ENCODE peak calls at places on chromosomes 5 and 9, in seven cellular contexts. Q is bronchial epithelial cell, Z is GM23338, L is HepG2, H is uterus, B is H7, T is aorta. M is an unnamed sample.

GRCh38 chr9:95980262-95981125 is 105.0 kb downstream of the ERCC6L2 start:
- DNase-seq in Q (peak; percentile 49), Z (no peak), H (no peak), B (no peak), T (no peak), L (no peak), M (no peak)

GRCh38 chr5:83724001-83724400 is 3.3 kb upstream of the HAPLN1 start:
- DNase-seq in Z (no peak), H (no peak), T (no peak), B (no peak), L (peak; percentile 51), Q (no peak), M (peak; percentile 13)

GRCh38 chr9:99557816-99558215 is 263.9 kb upstream of the NR4A3 start:
- DNase-seq in L (no peak), T (no peak), B (no peak), H (no peak), Q (no peak), Z (no peak), M (no peak)

GRCh38 chr5:137141779-137142178 is 357.3 kb downstream of the SPOCK1 start:
- DNase-seq in B (no peak), Z (no peak), Q (peak; percentile 17), T (no peak), H (no peak), L (no peak), M (no peak)

GRCh38 chr5:78605611-78606010 is 43.0 kb downstream of the LHFPL2 start:
- DNase-seq in Q (peak; percentile 76), H (no peak), L (no peak), B (no peak), T (no peak), Z (no peak), M (no peak)

GRCh38 chr9:137955224-137955570 is 77.6 kb downstream of the CACNA1B start:
- DNase-seq in Q (no peak), B (no peak), H (no peak), L (no peak), Z (no peak), T (no peak), M (no peak)

GRCh38 chr9:114155263-114155966 is at the start of gene COL27A1:
- DNase-seq in Z (peak; percentile 93), T (peak; percentile 96), L (peak; percentile 70), B (peak; percentile 98), Q (peak; percentile 43), H (peak; percentile 90), M (peak; percentile 52)

GRCh38 chr9:86974421-86974820 is 27.1 kb upstream of the GAS1 start:
- DNase-seq in Q (no peak), L (no peak), H (no peak), T (no peak), B (no peak), Z (no peak), M (no peak)

GRCh38 chr5:54718647-54719046 is 201.1 kb downstream of the SNX18 start:
- DNase-seq in B (no peak), Z (no peak), Q (peak; percentile 20), L (no peak), T (peak; percentile 79), H (peak; percentile 35), M (no peak)

GRCh38 chr5:53211799-53212198 is 102.2 kb upstream of the MOCS2 start:
- DNase-seq in Q (peak; percentile 98), B (no peak), Z (no peak), H (no peak), T (no peak), L (no peak), M (no peak)

GRCh38 chr5:33850100-33850594 is 41.6 kb downstream of the ADAMTS12 start:
- DNase-seq in B (peak; percentile 18), T (no peak), Q (peak; percentile 3), L (peak; percentile 3), H (no peak), Z (peak; percentile 48), M (no peak)

GRCh38 chr9:111037744-111038335 is 430 bp downstream of the LPAR1 start:
- DNase-seq in H (peak; percentile 43), Q (no peak), B (peak; percentile 83), Z (peak; percentile 82), T (peak; percentile 84), L (peak; percentile 6), M (peak; percentile 37)

GRCh38 chr5:68173007-68173406 is 42.5 kb upstream of the PIK3R1 start:
- DNase-seq in H (peak; percentile 41), T (no peak), Q (no peak), B (no peak), Z (no peak), L (no peak), M (no peak)

GRCh38 chr5:36073595-36074216 is 7.0 kb upstream of the UGT3A2 start:
- DNase-seq in B (peak; percentile 54), Z (peak; percentile 84), H (no peak), Q (peak; percentile 16), L (peak; percentile 38), T (no peak), M (peak; percentile 2)

GRCh38 chr5:141778211-141778610 is 96.2 kb upstream of the ARAP3 start:
- DNase-seq in Z (peak; percentile 36), B (peak; percentile 76), H (peak; percentile 87), T (no peak), L (no peak), Q (peak; percentile 58), M (no peak)

GRCh38 chr5:40743771-40744170 is 12.0 kb downstream of the TTC33 start:
- DNase-seq in L (no peak), B (no peak), Q (no peak), T (no peak), H (no peak), Z (no peak), M (no peak)

GRCh38 chr9:133823189-133824105 is 85.3 kb upstream of the SARDH start:
- DNase-seq in Q (no peak), H (no peak), B (no peak), L (no peak), T (no peak), Z (no peak), M (no peak)

GRCh38 chr5:67353500-67353931 is 156.9 kb upstream of the CD180 start:
- DNase-seq in Q (no peak), B (no peak), H (no peak), L (no peak), T (no peak), Z (no peak), M (peak; percentile 18)

GRCh38 chr5:142568271-142568995 is 117.5 kb downstream of the FGF1 start:
- DNase-seq in T (no peak), H (peak; percentile 70), Q (no peak), Z (no peak), L (no peak), B (no peak), M (no peak)

GRCh38 chr9:95365766-95366165 is 48.3 kb upstream of the FANCC start:
- DNase-seq in L (no peak), H (no peak), Q (no peak), B (no peak), Z (no peak), T (no peak), M (no peak)

GRCh38 chr5:82620957-82621600 is 342.9 kb upstream of the RPS23 start:
- DNase-seq in B (no peak), L (no peak), Q (no peak), Z (no peak), H (no peak), T (no peak), M (no peak)

GRCh38 chr5:159156426-159156835 is 52.9 kb downstream of the RNF145 start:
- DNase-seq in H (no peak), Q (no peak), T (no peak), B (no peak), Z (no peak), L (no peak), M (no peak)

GRCh38 chr5:141529002-141529401 is 40.1 kb downstream of the PCDHGC5 start:
- DNase-seq in Z (no peak), Q (peak; percentile 40), H (peak; percentile 63), B (no peak), L (no peak), T (no peak), M (no peak)

GRCh38 chr5:139275536-139276297 is 17.8 kb upstream of the MATR3 start:
- DNase-seq in H (no peak), L (peak; percentile 30), Z (no peak), T (no peak), Q (peak; percentile 65), B (no peak), M (peak; percentile 21)

GRCh38 chr5:139847790-139848507 is 52.3 kb downstream of the PSD2 start:
- DNase-seq in Q (peak; percentile 26), T (peak; percentile 91), Z (peak; percentile 69), H (peak; percentile 67), L (no peak), B (peak; percentile 93), M (peak; percentile 21)

GRCh38 chr5:5804834-5805233 is 382.4 kb downstream of the ICE1 start:
- DNase-seq in Z (no peak), B (no peak), Q (no peak), L (no peak), T (no peak), H (no peak), M (no peak)

GRCh38 chr9:128098017-128098935 is 29.3 kb downstream of the PTGES2 start:
- DNase-seq in Q (peak; percentile 98), B (peak; percentile 94), H (peak; percentile 90), Z (peak; percentile 99), T (peak; percentile 97), L (peak; percentile 98), M (peak; percentile 99)

GRCh38 chr5:151058891-151059611 is 21.8 kb downstream of the TNIP1 start:
- DNase-seq in L (no peak), Z (no peak), Q (no peak), H (no peak), T (peak; percentile 50), B (peak; percentile 14), M (no peak)

GRCh38 chr5:1702318-1702717 is 97.3 kb downstream of the MRPL36 start:
- DNase-seq in T (no peak), B (peak; percentile 68), Q (no peak), L (no peak), H (no peak), Z (peak; percentile 64), M (no peak)
- H3K27me3 ChIP-seq in T (no peaks in the 10 kb centered on the region), B (no peaks in the 10 kb centered on the region), Q (no peaks in the 10 kb centered on the region), L (peaks cover 83% of the 10 kb centered on the region), H (no peaks in the 10 kb centered on the region), Z (no peaks in the 10 kb centered on the region), M (peaks cover 2% of the 10 kb centered on the region)

DNA sequence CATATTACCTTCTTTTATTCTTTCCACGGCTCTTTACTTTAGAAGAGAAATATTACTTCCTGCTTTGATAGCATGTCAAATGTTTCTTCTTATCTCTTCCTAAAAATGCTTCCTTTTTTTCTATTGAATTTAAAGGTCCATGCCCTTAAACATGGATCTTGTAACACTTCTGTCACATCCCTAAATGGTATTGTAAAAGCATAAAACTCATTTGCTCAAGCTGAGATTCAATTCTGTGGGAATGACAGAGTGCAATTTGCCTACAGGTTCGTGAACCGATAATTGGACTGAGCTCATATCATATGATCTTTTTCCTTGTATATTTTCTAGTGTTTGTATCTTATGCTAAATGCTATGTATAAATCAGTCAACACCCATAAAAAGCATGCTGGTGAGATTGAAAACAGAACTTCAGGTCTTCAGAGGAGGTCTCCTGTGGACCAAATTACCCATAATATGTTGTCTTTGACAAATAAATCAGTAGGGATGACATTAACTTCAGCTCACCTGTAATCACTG is 429.3 kb downstream of the TMEM232 start:
- DNase-seq in B (no peak), L (no peak), H (no peak), Z (no peak), T (no peak), Q (no peak), M (no peak)
- H3K36me3 ChIP-seq in B (no peaks in the 10 kb centered on the region), L (no peaks in the 10 kb centered on the region), H (no peaks in the 10 kb centered on the region), Z (no peaks in the 10 kb centered on the region), T (no peaks in the 10 kb centered on the region), Q (no peaks in the 10 kb centered on the region), M (no peaks in the 10 kb centered on the region)

GRCh38 chr5:171693397-171693796 is 92.2 kb upstream of the SMIM23 start:
- DNase-seq in H (no peak), Z (no peak), Q (peak; percentile 18), L (no peak), T (no peak), B (no peak), M (no peak)
- H3K27me3 ChIP-seq in H (no peaks in the 10 kb centered on the region), Z (no peaks in the 10 kb centered on the region), Q (peaks cover 6% of the 10 kb centered on the region), L (peaks cover 12% of the 10 kb centered on the region), T (no peaks in the 10 kb centered on the region), B (no peaks in the 10 kb centered on the region), M (no peaks in the 10 kb centered on the region)

GRCh38 chr9:107330420-107330819 is 47.3 kb downstream of the RAD23B start:
- DNase-seq in B (no peak), L (no peak), Q (no peak), H (no peak), T (no peak), Z (no peak), M (no peak)
- H3K36me3 ChIP-seq in B (peaks cover 12% of the 10 kb centered on the region), L (peaks cover 76% of the 10 kb centered on the region), Q (peaks cover 9% of the 10 kb centered on the region), H (no peaks in the 10 kb centered on the region), T (no peaks in the 10 kb centered on the region), Z (peaks cover 21% of the 10 kb centered on the region), M (peaks cover 2% of the 10 kb centered on the region)

M was measured in small intestine.